ENCODE peak calls at places on chromosomes 7 and 10, in nine cellular contexts. One of them, this sample, is unnamed.

GRCh38 chr10:100723769-100724530 is 21.4 kb upstream of the PAX2 start:
- DNase-seq in CD4-positive, alpha-beta T cell: no peak
- DNase-seq in astrocyte of the spinal cord: no peak
- DNase-seq in neural progenitor cell: peak
- DNase-seq in GM10248: no peak
- DNase-seq in uterus: no peak
- DNase-seq in cardiac muscle cell: no peak
- DNase-seq in B cell: no peak
- DNase-seq in MCF 10A: no peak
- DNase-seq in this sample: no peak

GRCh38 chr10:87861566-87861952 is 1.8 kb downstream of the KLLN start:
- DNase-seq in CD4-positive, alpha-beta T cell: peak
- DNase-seq in cardiac muscle cell: peak
- DNase-seq in GM10248: peak
- DNase-seq in astrocyte of the spinal cord: peak
- DNase-seq in uterus: peak
- DNase-seq in MCF 10A: peak
- DNase-seq in B cell: peak
- DNase-seq in neural progenitor cell: peak
- DNase-seq in this sample: no peak

GRCh38 chr10:103895458-103896186 is 22.4 kb downstream of the STN1 start:
- DNase-seq in MCF 10A: peak
- DNase-seq in GM10248: no peak
- DNase-seq in CD4-positive, alpha-beta T cell: no peak
- DNase-seq in neural progenitor cell: no peak
- DNase-seq in astrocyte of the spinal cord: peak
- DNase-seq in cardiac muscle cell: peak
- DNase-seq in uterus: no peak
- DNase-seq in B cell: no peak
- DNase-seq in this sample: no peak

GRCh38 chr10:12067336-12067735 is 1.4 kb upstream of the DHTKD1 start:
- DNase-seq in CD4-positive, alpha-beta T cell: no peak
- DNase-seq in neural progenitor cell: no peak
- DNase-seq in cardiac muscle cell: peak
- DNase-seq in MCF 10A: peak
- DNase-seq in GM10248: no peak
- DNase-seq in uterus: no peak
- DNase-seq in astrocyte of the spinal cord: peak
- DNase-seq in B cell: no peak
- DNase-seq in this sample: no peak

GRCh38 chr7:69643708-69644445 is 45.6 kb downstream of the AUTS2 start:
- DNase-seq in MCF 10A: no peak
- DNase-seq in astrocyte of the spinal cord: no peak
- DNase-seq in cardiac muscle cell: peak
- DNase-seq in GM10248: no peak
- DNase-seq in neural progenitor cell: peak
- DNase-seq in CD4-positive, alpha-beta T cell: no peak
- DNase-seq in uterus: no peak
- DNase-seq in B cell: no peak
- DNase-seq in this sample: peak

GRCh38 chr10:113541554-113541902 is 11.3 kb upstream of the HABP2 start:
- DNase-seq in B cell: no peak
- DNase-seq in GM10248: no peak
- DNase-seq in astrocyte of the spinal cord: no peak
- DNase-seq in CD4-positive, alpha-beta T cell: no peak
- DNase-seq in cardiac muscle cell: no peak
- DNase-seq in uterus: no peak
- DNase-seq in MCF 10A: no peak
- DNase-seq in neural progenitor cell: no peak
- DNase-seq in this sample: no peak

GRCh38 chr7:111960909-111961440 is 245.2 kb downstream of the DOCK4 start:
- DNase-seq in GM10248: no peak
- DNase-seq in MCF 10A: no peak
- DNase-seq in CD4-positive, alpha-beta T cell: no peak
- DNase-seq in astrocyte of the spinal cord: no peak
- DNase-seq in uterus: no peak
- DNase-seq in cardiac muscle cell: no peak
- DNase-seq in neural progenitor cell: no peak
- DNase-seq in B cell: no peak
- DNase-seq in this sample: no peak

GRCh38 chr10:95262763-95263518 is 27.9 kb downstream of the PDLIM1 start:
- DNase-seq in neural progenitor cell: no peak
- DNase-seq in astrocyte of the spinal cord: no peak
- DNase-seq in cardiac muscle cell: no peak
- DNase-seq in GM10248: no peak
- DNase-seq in uterus: no peak
- DNase-seq in B cell: no peak
- DNase-seq in CD4-positive, alpha-beta T cell: no peak
- DNase-seq in MCF 10A: no peak
- DNase-seq in this sample: no peak

GRCh38 chr7:86600506-86601290 is 43.0 kb upstream of the GRM3 start:
- DNase-seq in uterus: no peak
- DNase-seq in B cell: no peak
- DNase-seq in CD4-positive, alpha-beta T cell: no peak
- DNase-seq in astrocyte of the spinal cord: no peak
- DNase-seq in GM10248: no peak
- DNase-seq in neural progenitor cell: peak
- DNase-seq in MCF 10A: peak
- DNase-seq in cardiac muscle cell: no peak
- DNase-seq in this sample: no peak

GRCh38 chr10:11931038-11931437 is 107.9 kb downstream of the PROSER2 start:
- DNase-seq in cardiac muscle cell: no peak
- DNase-seq in B cell: no peak
- DNase-seq in CD4-positive, alpha-beta T cell: no peak
- DNase-seq in MCF 10A: no peak
- DNase-seq in astrocyte of the spinal cord: no peak
- DNase-seq in GM10248: no peak
- DNase-seq in neural progenitor cell: no peak
- DNase-seq in uterus: no peak
- DNase-seq in this sample: no peak

GRCh38 chr7:37524056-37524455 is 75.4 kb upstream of the ELMO1 start:
- DNase-seq in CD4-positive, alpha-beta T cell: no peak
- DNase-seq in cardiac muscle cell: no peak
- DNase-seq in B cell: no peak
- DNase-seq in uterus: no peak
- DNase-seq in astrocyte of the spinal cord: no peak
- DNase-seq in GM10248: no peak
- DNase-seq in MCF 10A: no peak
- DNase-seq in neural progenitor cell: no peak
- DNase-seq in this sample: no peak

GRCh38 chr7:4531236-4531635 is 150.9 kb upstream of the FOXK1 start:
- DNase-seq in cardiac muscle cell: no peak
- DNase-seq in uterus: no peak
- DNase-seq in CD4-positive, alpha-beta T cell: no peak
- DNase-seq in MCF 10A: no peak
- DNase-seq in neural progenitor cell: no peak
- DNase-seq in GM10248: no peak
- DNase-seq in B cell: no peak
- DNase-seq in astrocyte of the spinal cord: no peak
- DNase-seq in this sample: no peak

GRCh38 chr7:42168512-42168911 is 68.5 kb downstream of the GLI3 start:
- DNase-seq in MCF 10A: no peak
- DNase-seq in uterus: no peak
- DNase-seq in neural progenitor cell: no peak
- DNase-seq in CD4-positive, alpha-beta T cell: no peak
- DNase-seq in GM10248: no peak
- DNase-seq in astrocyte of the spinal cord: no peak
- DNase-seq in cardiac muscle cell: no peak
- DNase-seq in B cell: no peak
- DNase-seq in this sample: no peak

GRCh38 chr10:11270858-11271179 is 253.1 kb downstream of the CELF2 start:
- DNase-seq in MCF 10A: no peak
- DNase-seq in neural progenitor cell: no peak
- DNase-seq in uterus: no peak
- DNase-seq in astrocyte of the spinal cord: no peak
- DNase-seq in B cell: no peak
- DNase-seq in CD4-positive, alpha-beta T cell: no peak
- DNase-seq in cardiac muscle cell: no peak
- DNase-seq in GM10248: no peak
- DNase-seq in this sample: no peak

GRCh38 chr7:156180451-156181229 is 368.4 kb upstream of the SHH start:
- DNase-seq in CD4-positive, alpha-beta T cell: no peak
- DNase-seq in uterus: no peak
- DNase-seq in neural progenitor cell: no peak
- DNase-seq in B cell: no peak
- DNase-seq in GM10248: no peak
- DNase-seq in MCF 10A: no peak
- DNase-seq in astrocyte of the spinal cord: no peak
- DNase-seq in cardiac muscle cell: no peak
- DNase-seq in this sample: no peak

GRCh38 chr10:17003151-17003550 is 126.5 kb downstream of the CUBN start:
- DNase-seq in cardiac muscle cell: peak
- DNase-seq in GM10248: no peak
- DNase-seq in neural progenitor cell: no peak
- DNase-seq in astrocyte of the spinal cord: peak
- DNase-seq in uterus: no peak
- DNase-seq in MCF 10A: no peak
- DNase-seq in CD4-positive, alpha-beta T cell: peak
- DNase-seq in B cell: no peak
- DNase-seq in this sample: no peak

GRCh38 chr7:29642494-29643155 is 79.0 kb downstream of the PRR15 start:
- DNase-seq in astrocyte of the spinal cord: peak
- DNase-seq in CD4-positive, alpha-beta T cell: no peak
- DNase-seq in GM10248: no peak
- DNase-seq in uterus: no peak
- DNase-seq in neural progenitor cell: no peak
- DNase-seq in MCF 10A: no peak
- DNase-seq in B cell: no peak
- DNase-seq in cardiac muscle cell: peak
- DNase-seq in this sample: no peak

GRCh38 chr10:118621304-118621942 is 26.0 kb upstream of the PRLHR start:
- DNase-seq in MCF 10A: peak
- DNase-seq in uterus: no peak
- DNase-seq in GM10248: no peak
- DNase-seq in CD4-positive, alpha-beta T cell: peak
- DNase-seq in neural progenitor cell: no peak
- DNase-seq in B cell: no peak
- DNase-seq in astrocyte of the spinal cord: no peak
- DNase-seq in cardiac muscle cell: no peak
- DNase-seq in this sample: no peak

GRCh38 chr10:124632064-124632531 is 112.1 kb downstream of the FAM53B start:
- DNase-seq in uterus: no peak
- DNase-seq in CD4-positive, alpha-beta T cell: peak
- DNase-seq in B cell: no peak
- DNase-seq in neural progenitor cell: peak
- DNase-seq in astrocyte of the spinal cord: peak
- DNase-seq in cardiac muscle cell: peak
- DNase-seq in MCF 10A: peak
- DNase-seq in GM10248: no peak
- DNase-seq in this sample: no peak
- TF ChIP-seq CTCF in uterus: peak
- TF ChIP-seq CTCF in CD4-positive, alpha-beta T cell: no peak
- TF ChIP-seq CTCF in B cell: no peak
- TF ChIP-seq CTCF in neural progenitor cell: peak
- TF ChIP-seq CTCF in astrocyte of the spinal cord: peak
- TF ChIP-seq CTCF in cardiac muscle cell: peak
- TF ChIP-seq CTCF in MCF 10A: peak
- TF ChIP-seq CTCF in GM10248: peak
- TF ChIP-seq CTCF in this sample: peak

GRCh38 chr10:83995932-83996331 is 143.4 kb upstream of the GHITM start:
- DNase-seq in neural progenitor cell: no peak
- DNase-seq in astrocyte of the spinal cord: no peak
- DNase-seq in B cell: no peak
- DNase-seq in MCF 10A: no peak
- DNase-seq in uterus: no peak
- DNase-seq in cardiac muscle cell: no peak
- DNase-seq in GM10248: no peak
- DNase-seq in CD4-positive, alpha-beta T cell: no peak
- DNase-seq in this sample: no peak

GRCh38 chr10:83994351-83994750 is 145.0 kb upstream of the GHITM start:
- DNase-seq in cardiac muscle cell: no peak
- DNase-seq in uterus: no peak
- DNase-seq in astrocyte of the spinal cord: no peak
- DNase-seq in B cell: no peak
- DNase-seq in CD4-positive, alpha-beta T cell: no peak
- DNase-seq in GM10248: no peak
- DNase-seq in neural progenitor cell: no peak
- DNase-seq in MCF 10A: no peak
- DNase-seq in this sample: no peak

GRCh38 chr10:83990126-83990525 is 149.2 kb upstream of the GHITM start:
- DNase-seq in MCF 10A: no peak
- DNase-seq in B cell: no peak
- DNase-seq in astrocyte of the spinal cord: no peak
- DNase-seq in uterus: no peak
- DNase-seq in neural progenitor cell: no peak
- DNase-seq in CD4-positive, alpha-beta T cell: no peak
- DNase-seq in cardiac muscle cell: no peak
- DNase-seq in GM10248: peak
- DNase-seq in this sample: no peak

GRCh38 chr10:83988435-83988834 is 150.9 kb upstream of the GHITM start:
- DNase-seq in uterus: no peak
- DNase-seq in neural progenitor cell: no peak
- DNase-seq in B cell: no peak
- DNase-seq in CD4-positive, alpha-beta T cell: no peak
- DNase-seq in cardiac muscle cell: no peak
- DNase-seq in MCF 10A: no peak
- DNase-seq in GM10248: no peak
- DNase-seq in astrocyte of the spinal cord: no peak
- DNase-seq in this sample: no peak

GRCh38 chr10:83991986-83992753 is 147.1 kb upstream of the GHITM start:
- DNase-seq in GM10248: peak
- DNase-seq in CD4-positive, alpha-beta T cell: no peak
- DNase-seq in neural progenitor cell: peak
- DNase-seq in cardiac muscle cell: peak
- DNase-seq in B cell: no peak
- DNase-seq in uterus: no peak
- DNase-seq in MCF 10A: peak
- DNase-seq in astrocyte of the spinal cord: no peak
- DNase-seq in this sample: peak
- TF ChIP-seq CTCF in GM10248: peak
- TF ChIP-seq CTCF in CD4-positive, alpha-beta T cell: no peak
- TF ChIP-seq CTCF in neural progenitor cell: peak
- TF ChIP-seq CTCF in cardiac muscle cell: peak
- TF ChIP-seq CTCF in B cell: no peak
- TF ChIP-seq CTCF in uterus: no peak
- TF ChIP-seq CTCF in MCF 10A: peak
- TF ChIP-seq CTCF in astrocyte of the spinal cord: peak
- TF ChIP-seq CTCF in this sample: peak

DNA sequence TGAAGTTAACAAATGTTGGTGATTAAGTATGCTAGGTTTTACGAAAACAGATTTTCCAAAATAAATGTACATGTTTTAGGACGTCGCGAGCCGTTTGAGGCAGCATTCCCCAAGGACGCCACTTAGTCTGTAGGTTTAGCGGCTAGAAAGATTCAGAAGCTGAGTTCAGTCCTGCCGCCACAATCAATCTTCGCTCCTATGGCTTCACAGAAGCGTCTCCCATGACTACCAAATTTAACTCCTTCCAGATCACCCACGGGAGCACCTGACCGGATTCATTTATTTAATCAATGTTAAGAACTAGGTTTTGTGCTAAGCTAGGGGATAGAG is 788 bp upstream of the CYP51A1 start:
- DNase-seq in CD4-positive, alpha-beta T cell: no peak
- DNase-seq in astrocyte of the spinal cord: no peak
- DNase-seq in GM10248: peak
- DNase-seq in B cell: peak
- DNase-seq in neural progenitor cell: peak
- DNase-seq in uterus: peak
- DNase-seq in MCF 10A: peak
- DNase-seq in cardiac muscle cell: peak
- DNase-seq in this sample: no peak
- TF ChIP-seq CTCF in CD4-positive, alpha-beta T cell: no peak
- TF ChIP-seq CTCF in astrocyte of the spinal cord: no peak
- TF ChIP-seq CTCF in GM10248: no peak
- TF ChIP-seq CTCF in B cell: no peak
- TF ChIP-seq CTCF in neural progenitor cell: no peak
- TF ChIP-seq CTCF in uterus: no peak
- TF ChIP-seq CTCF in MCF 10A: no peak
- TF ChIP-seq CTCF in cardiac muscle cell: no peak
- TF ChIP-seq CTCF in this sample: no peak

GRCh38 chr10:47241256-47241655 is 58.7 kb upstream of the GDF10 start:
- DNase-seq in B cell: no peak
- DNase-seq in MCF 10A: no peak
- DNase-seq in neural progenitor cell: no peak
- DNase-seq in CD4-positive, alpha-beta T cell: no peak
- DNase-seq in cardiac muscle cell: no peak
- DNase-seq in astrocyte of the spinal cord: no peak
- DNase-seq in uterus: no peak
- DNase-seq in GM10248: no peak
- DNase-seq in this sample: no peak
- TF ChIP-seq CTCF in B cell: no peak
- TF ChIP-seq CTCF in MCF 10A: no peak
- TF ChIP-seq CTCF in neural progenitor cell: no peak
- TF ChIP-seq CTCF in CD4-positive, alpha-beta T cell: no peak
- TF ChIP-seq CTCF in cardiac muscle cell: no peak
- TF ChIP-seq CTCF in astrocyte of the spinal cord: no peak
- TF ChIP-seq CTCF in uterus: no peak
- TF ChIP-seq CTCF in GM10248: no peak
- TF ChIP-seq CTCF in this sample: no peak